ENCODE peak calls at places on chromosomes 12 and 14, in eight cellular contexts. One of them, this sample, is unnamed.

GRCh38 chr12:69401940-69402339 is 42.4 kb downstream of the YEATS4 start:
- DNase-seq in anterior cingulate cortex: no peak
- DNase-seq in myocyte: no peak
- DNase-seq in stomach: no peak
- DNase-seq in choroid plexus epithelial cell: no peak
- DNase-seq in AG08396: no peak
- DNase-seq in suprapubic skin: no peak
- DNase-seq in mammary epithelial cell: no peak
- DNase-seq in this sample: no peak

GRCh38 chr12:99287136-99287535 is 360.4 kb upstream of the GARIN6 start:
- DNase-seq in anterior cingulate cortex: no peak
- DNase-seq in myocyte: no peak
- DNase-seq in stomach: no peak
- DNase-seq in choroid plexus epithelial cell: no peak
- DNase-seq in AG08396: no peak
- DNase-seq in suprapubic skin: no peak
- DNase-seq in mammary epithelial cell: no peak
- DNase-seq in this sample: no peak

GRCh38 chr12:113286712-113287111 is 48.2 kb downstream of the SLC8B1 start:
- DNase-seq in anterior cingulate cortex: no peak
- DNase-seq in myocyte: no peak
- DNase-seq in stomach: no peak
- DNase-seq in choroid plexus epithelial cell: no peak
- DNase-seq in AG08396: no peak
- DNase-seq in suprapubic skin: no peak
- DNase-seq in mammary epithelial cell: no peak
- DNase-seq in this sample: no peak

GRCh38 chr12:65122661-65123060 is 1.6 kb upstream of the WIF1 start:
- DNase-seq in anterior cingulate cortex: no peak
- DNase-seq in myocyte: peak; percentile 23
- DNase-seq in stomach: no peak
- DNase-seq in choroid plexus epithelial cell: no peak
- DNase-seq in AG08396: no peak
- DNase-seq in suprapubic skin: no peak
- DNase-seq in mammary epithelial cell: no peak
- DNase-seq in this sample: no peak

GRCh38 chr12:78863482-78864427 is 819 bp upstream of the SYT1 start:
- DNase-seq in anterior cingulate cortex: peak; percentile 22
- DNase-seq in myocyte: peak; percentile 57
- DNase-seq in stomach: no peak
- DNase-seq in choroid plexus epithelial cell: peak; percentile 67
- DNase-seq in AG08396: peak; percentile 55
- DNase-seq in suprapubic skin: peak; percentile 61
- DNase-seq in mammary epithelial cell: peak; percentile 86
- DNase-seq in this sample: peak; percentile 82

GRCh38 chr12:45671254-45671653 is 58.3 kb upstream of the ARID2 start:
- DNase-seq in anterior cingulate cortex: no peak
- DNase-seq in myocyte: peak; percentile 85
- DNase-seq in stomach: no peak
- DNase-seq in choroid plexus epithelial cell: peak; percentile 72
- DNase-seq in AG08396: peak; percentile 34
- DNase-seq in suprapubic skin: no peak
- DNase-seq in mammary epithelial cell: no peak
- DNase-seq in this sample: no peak

GRCh38 chr14:73295198-73295796 is 58.0 kb downstream of the PAPLN start:
- DNase-seq in anterior cingulate cortex: no peak
- DNase-seq in myocyte: peak; percentile 50
- DNase-seq in stomach: no peak
- DNase-seq in choroid plexus epithelial cell: peak; percentile 59
- DNase-seq in AG08396: no peak
- DNase-seq in suprapubic skin: no peak
- DNase-seq in mammary epithelial cell: peak; percentile 25
- DNase-seq in this sample: peak; percentile 30

GRCh38 chr14:36646664-36647416 is 14.8 kb upstream of the PAX9 start:
- DNase-seq in anterior cingulate cortex: no peak
- DNase-seq in myocyte: no peak
- DNase-seq in stomach: no peak
- DNase-seq in choroid plexus epithelial cell: no peak
- DNase-seq in AG08396: no peak
- DNase-seq in suprapubic skin: no peak
- DNase-seq in mammary epithelial cell: peak; percentile 38
- DNase-seq in this sample: no peak

GRCh38 chr14:60226296-60226695 is 22.7 kb upstream of the PPM1A start:
- DNase-seq in anterior cingulate cortex: no peak
- DNase-seq in myocyte: no peak
- DNase-seq in stomach: no peak
- DNase-seq in choroid plexus epithelial cell: peak; percentile 17
- DNase-seq in AG08396: no peak
- DNase-seq in suprapubic skin: no peak
- DNase-seq in mammary epithelial cell: no peak
- DNase-seq in this sample: no peak

GRCh38 chr12:76519538-76519937 is 40.0 kb downstream of the OSBPL8 start:
- DNase-seq in anterior cingulate cortex: no peak
- DNase-seq in myocyte: no peak
- DNase-seq in stomach: no peak
- DNase-seq in choroid plexus epithelial cell: peak; percentile 91
- DNase-seq in AG08396: no peak
- DNase-seq in suprapubic skin: no peak
- DNase-seq in mammary epithelial cell: no peak
- DNase-seq in this sample: no peak

GRCh38 chr12:23640754-23641153 is 308.7 kb downstream of the SOX5 start:
- DNase-seq in anterior cingulate cortex: no peak
- DNase-seq in myocyte: no peak
- DNase-seq in stomach: no peak
- DNase-seq in choroid plexus epithelial cell: no peak
- DNase-seq in AG08396: no peak
- DNase-seq in suprapubic skin: no peak
- DNase-seq in mammary epithelial cell: no peak
- DNase-seq in this sample: no peak

GRCh38 chr12:130351331-130351730 is 13.6 kb downstream of the PIWIL1 start:
- DNase-seq in anterior cingulate cortex: no peak
- DNase-seq in myocyte: no peak
- DNase-seq in stomach: no peak
- DNase-seq in choroid plexus epithelial cell: no peak
- DNase-seq in AG08396: no peak
- DNase-seq in suprapubic skin: no peak
- DNase-seq in mammary epithelial cell: peak; percentile 19
- DNase-seq in this sample: no peak

GRCh38 chr14:106286697-106287290 is 760.4 kb downstream of the TMEM121 start:
- DNase-seq in anterior cingulate cortex: no peak
- DNase-seq in myocyte: no peak
- DNase-seq in stomach: no peak
- DNase-seq in choroid plexus epithelial cell: no peak
- DNase-seq in AG08396: no peak
- DNase-seq in suprapubic skin: no peak
- DNase-seq in mammary epithelial cell: no peak
- DNase-seq in this sample: no peak

GRCh38 chr12:53252349-53252916 is 15.7 kb upstream of the ESPL1 start:
- DNase-seq in anterior cingulate cortex: no peak
- DNase-seq in myocyte: no peak
- DNase-seq in stomach: peak; percentile 48
- DNase-seq in choroid plexus epithelial cell: peak; percentile 24
- DNase-seq in AG08396: peak; percentile 43
- DNase-seq in suprapubic skin: peak; percentile 78
- DNase-seq in mammary epithelial cell: peak; percentile 50
- DNase-seq in this sample: no peak

GRCh38 chr14:30996892-30997659 is 28.4 kb upstream of the AP4S1 start:
- DNase-seq in anterior cingulate cortex: no peak
- DNase-seq in myocyte: no peak
- DNase-seq in stomach: no peak
- DNase-seq in choroid plexus epithelial cell: no peak
- DNase-seq in AG08396: no peak
- DNase-seq in suprapubic skin: no peak
- DNase-seq in mammary epithelial cell: no peak
- DNase-seq in this sample: peak; percentile 11

GRCh38 chr12:59736786-59737185 is 141.0 kb downstream of the SLC16A7 start:
- DNase-seq in anterior cingulate cortex: no peak
- DNase-seq in myocyte: peak; percentile 62
- DNase-seq in stomach: no peak
- DNase-seq in choroid plexus epithelial cell: peak; percentile 85
- DNase-seq in AG08396: peak; percentile 76
- DNase-seq in suprapubic skin: no peak
- DNase-seq in mammary epithelial cell: peak; percentile 73
- DNase-seq in this sample: peak; percentile 61